ENCODE peak calls at places on chromosomes 4 and X, in nine cellular contexts. P, Y, D, H, N, E, V, X and F are unnamed samples.

GRCh38 chr4:99998062-99998880 is 48.2 kb upstream of the H2AZ1 start:
- DNase-seq in P (peak), H (peak), X (peak), Y (peak), D (no peak), E (peak), N (peak), V (peak), F (peak)

GRCh38 chrX:1316527-1316926 is 20.1 kb upstream of the IL3RA start:
- DNase-seq in E (no peak), V (no peak), X (no peak), N (no peak), Y (no peak), P (no peak), H (no peak), D (no peak), F (no peak)

GRCh38 chr4:14317351-14317750 is 684.9 kb upstream of the CPEB2 start:
- DNase-seq in H (no peak), Y (no peak), N (no peak), V (no peak), D (no peak), E (no peak), X (no peak), P (no peak), F (no peak)

GRCh38 chr4:1337376-1337831 is 9.6 kb upstream of the UVSSA start:
- DNase-seq in Y (peak), H (peak), N (no peak), D (no peak), X (no peak), P (peak), E (no peak), V (peak), F (peak)

GRCh38 chrX:56554870-56555269 is 8.6 kb upstream of the UBQLN2 start:
- DNase-seq in Y (no peak), E (no peak), D (no peak), P (peak), H (no peak), X (no peak), N (no peak), V (no peak), F (no peak)

GRCh38 chr4:84792366-84793301 is 173.9 kb downstream of the WDFY3 start:
- DNase-seq in E (no peak), H (peak), X (no peak), V (peak), Y (no peak), N (no peak), P (no peak), D (no peak), F (no peak)

GRCh38 chrX:129773649-129774458 is 5.9 kb upstream of the SASH3 start:
- DNase-seq in X (no peak), H (no peak), V (no peak), P (peak), D (no peak), N (no peak), Y (no peak), E (no peak), F (no peak)

GRCh38 chr4:54400188-54400587 is 171.1 kb downstream of the PDGFRA start:
- DNase-seq in X (no peak), P (no peak), Y (no peak), H (no peak), E (no peak), N (no peak), V (no peak), D (no peak), F (no peak)

GRCh38 chr4:153112071-153112460 is 92.2 kb upstream of the TRIM2 start:
- DNase-seq in H (no peak), N (no peak), D (no peak), Y (no peak), V (no peak), E (no peak), X (no peak), P (no peak), F (no peak)

GRCh38 chrX:72572248-72573157 is at the start of gene HDAC8:
- DNase-seq in V (peak), N (peak), P (peak), E (peak), Y (peak), X (peak), D (no peak), H (peak), F (peak)

GRCh38 chr4:185500035-185500434 is 28.5 kb upstream of the CCDC110 start:
- DNase-seq in V (no peak), E (no peak), H (no peak), X (no peak), D (no peak), N (no peak), Y (no peak), P (peak), F (no peak)

GRCh38 chrX:125205918-125206665 is 113.6 kb upstream of the TEX13C start:
- DNase-seq in X (peak), N (no peak), H (peak), D (no peak), E (no peak), V (no peak), Y (peak), P (no peak), F (no peak)
- H3K4me3 ChIP-seq in X (peak), N (no peak), H (peak), D (peak), E (no peak), V (no peak), Y (peak), P (no peak), F (no peak)

GRCh38 chr4:148060264-148061138 is 328.6 kb downstream of the ARHGAP10 start:
- DNase-seq in Y (no peak), P (no peak), E (no peak), H (no peak), D (no peak), V (no peak), N (no peak), X (no peak), F (peak)
- H3K4me2 ChIP-seq in Y (no peak), P (no peak), E (no peak), H (no peak), D (peak), V (no peak), N (no peak), X (peak), F (no peak)

GRCh38 chr4:7808752-7809151 is 130.9 kb downstream of the AFAP1 start:
- DNase-seq in N (peak), X (no peak), D (peak), E (peak), H (peak), Y (peak), P (no peak), V (peak), F (peak)
- H2AFZ ChIP-seq in N (no peak), X (no peak), D (no peak), E (no peak), H (no peak), Y (no peak), P (no peak), V (no peak), F (no peak)

GRCh38 chr4:87103691-87104187 is 116.7 kb downstream of the KLHL8 start:
- DNase-seq in P (no peak), D (peak), V (peak), H (peak), N (peak), Y (peak), X (no peak), E (peak), F (peak)
- H3K4me3 ChIP-seq in P (no peak), D (no peak), V (no peak), H (peak), N (peak), Y (peak), X (no peak), E (no peak), F (no peak)

DNA sequence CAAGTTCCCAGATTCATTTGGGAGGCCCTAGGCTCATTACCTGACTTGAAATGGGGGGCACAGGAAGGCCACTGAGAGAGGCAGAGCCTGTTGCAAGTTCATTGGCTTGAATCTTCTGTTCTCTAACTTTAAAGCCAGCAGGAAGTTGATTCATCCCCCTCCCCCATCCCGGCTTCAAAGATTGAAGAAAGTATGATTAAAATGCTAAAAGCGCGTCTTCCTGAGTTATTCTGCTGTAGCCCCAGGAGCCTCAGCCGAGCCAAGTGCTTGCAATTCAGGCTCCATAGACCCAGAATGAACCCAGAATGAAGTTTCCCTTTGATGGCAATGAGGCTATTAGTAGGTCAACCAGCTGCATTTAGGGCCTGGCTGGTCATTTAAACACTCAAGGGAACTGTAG is 14.7 kb downstream of the CHST7 start:
- DNase-seq in E (peak), V (peak), N (peak), X (peak), Y (peak), D (no peak), P (no peak), H (peak), F (no peak)
- H3K4me2 ChIP-seq in E (peak), V (peak), N (peak), X (peak), Y (peak), D (peak), P (no peak), H (peak), F (peak)

DNA sequence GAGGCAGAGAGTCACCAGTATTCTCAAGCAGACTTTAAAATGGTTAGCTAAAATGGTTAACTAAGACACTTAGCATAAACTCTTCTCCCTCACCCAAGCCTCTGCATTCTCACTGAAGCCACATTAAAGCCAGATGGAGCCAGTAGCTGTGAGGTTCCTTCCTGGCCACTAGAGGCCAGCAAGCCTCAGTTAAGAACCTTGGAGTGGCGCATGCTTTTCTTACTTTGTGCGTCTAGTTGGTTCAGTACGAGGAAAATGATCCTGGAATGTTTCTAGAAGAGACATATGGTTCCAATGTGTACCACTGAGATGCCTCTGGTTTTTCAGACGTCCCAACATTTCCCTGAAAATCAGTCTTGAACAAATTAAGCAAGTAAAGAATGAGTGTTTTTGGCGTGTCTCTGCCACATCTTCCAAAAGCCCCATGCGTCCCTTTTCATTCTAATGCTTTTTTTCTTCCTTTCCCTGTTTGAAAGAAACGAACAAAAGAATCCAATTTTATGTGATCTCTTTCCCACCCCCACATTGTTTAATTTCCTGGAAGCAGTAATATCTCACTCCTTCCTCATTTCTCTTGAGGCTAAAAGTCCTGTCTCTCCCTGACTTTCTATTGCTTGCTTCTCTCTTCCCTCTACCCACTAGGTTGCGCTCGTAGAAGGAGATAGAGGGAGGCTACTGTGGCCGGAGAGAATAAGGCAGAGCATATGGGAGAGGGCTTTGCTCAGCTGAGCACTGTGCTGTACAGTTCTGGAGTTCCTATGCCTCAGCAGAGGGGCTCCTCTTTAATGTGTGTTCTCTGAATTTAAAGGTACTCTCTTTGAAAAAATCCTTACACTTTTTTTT is 82.9 kb upstream of the TAB3 start:
- DNase-seq in Y (peak), D (no peak), P (peak), E (peak), H (peak), V (peak), X (peak), N (peak), F (peak)
- H2AFZ ChIP-seq in Y (peak), D (no peak), P (peak), E (peak), H (peak), V (no peak), X (peak), N (peak), F (peak)

DNA sequence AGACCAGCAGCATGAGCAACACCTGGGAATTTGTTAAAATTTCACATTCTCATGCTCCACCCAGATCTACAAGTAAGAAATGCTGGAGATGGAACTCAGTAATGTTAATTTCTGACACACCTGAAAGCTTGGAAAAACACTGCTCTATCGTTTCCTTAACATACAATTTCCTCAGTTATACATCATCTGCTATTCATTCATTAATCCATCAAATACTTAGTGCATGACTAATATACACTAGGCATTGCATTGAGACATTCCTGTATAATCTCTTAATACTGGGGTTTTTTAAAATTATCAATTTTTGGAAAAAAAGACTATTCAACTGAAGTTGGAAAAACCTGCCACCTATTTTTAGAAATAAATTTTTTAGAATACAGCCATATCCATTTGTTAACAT is 106.1 kb downstream of the CHM start:
- DNase-seq in P (no peak), X (no peak), V (no peak), N (no peak), D (no peak), E (no peak), H (no peak), Y (no peak), F (no peak)
- H3K4me3 ChIP-seq in P (no peak), X (no peak), V (no peak), N (no peak), D (no peak), E (no peak), H (no peak), Y (no peak), F (no peak)

DNA sequence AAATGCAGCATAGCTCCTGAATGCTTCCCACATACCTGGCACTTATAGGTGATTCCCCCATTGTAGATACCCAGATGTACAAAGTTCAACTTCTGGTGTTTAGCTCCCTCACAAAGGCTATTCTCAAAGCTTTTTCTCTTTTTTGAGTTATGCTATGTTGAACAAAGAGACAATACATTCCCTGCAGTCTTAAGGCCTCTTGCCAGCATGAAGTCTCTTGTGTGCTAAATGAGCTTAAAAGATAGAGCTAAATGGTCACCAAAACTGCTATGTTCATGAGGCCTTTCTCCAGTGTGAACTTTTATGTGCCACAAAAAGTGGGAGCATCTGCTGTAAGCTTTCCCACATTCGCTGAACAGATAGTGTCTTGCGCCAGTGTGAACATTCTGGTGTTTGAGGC is 111.2 kb upstream of the TMEM47 start:
- DNase-seq in H (no peak), P (no peak), V (no peak), E (no peak), Y (no peak), N (no peak), X (no peak), D (no peak), F (no peak)
- H3K4me2 ChIP-seq in H (no peak), P (no peak), V (no peak), E (no peak), Y (no peak), N (no peak), X (no peak), D (no peak), F (no peak)

GRCh38 chrX:13090261-13091110 is 46.1 kb upstream of the FAM9C start:
- DNase-seq in N (peak), E (no peak), D (no peak), P (peak), H (no peak), X (no peak), Y (no peak), V (peak), F (no peak)

GRCh38 chrX:13091111-13091765 is 46.8 kb upstream of the FAM9C start:
- DNase-seq in Y (no peak), H (no peak), E (no peak), P (no peak), X (no peak), D (no peak), V (no peak), N (no peak), F (no peak)

GRCh38 chrX:13094374-13094773 is 50.0 kb upstream of the FAM9C start:
- DNase-seq in N (peak), X (no peak), E (no peak), P (no peak), Y (no peak), H (no peak), D (no peak), V (no peak), F (no peak)

GRCh38 chrX:13093489-13094140 is 49.2 kb upstream of the FAM9C start:
- DNase-seq in N (peak), D (no peak), E (no peak), H (no peak), Y (no peak), X (no peak), V (no peak), P (no peak), F (no peak)

DNA sequence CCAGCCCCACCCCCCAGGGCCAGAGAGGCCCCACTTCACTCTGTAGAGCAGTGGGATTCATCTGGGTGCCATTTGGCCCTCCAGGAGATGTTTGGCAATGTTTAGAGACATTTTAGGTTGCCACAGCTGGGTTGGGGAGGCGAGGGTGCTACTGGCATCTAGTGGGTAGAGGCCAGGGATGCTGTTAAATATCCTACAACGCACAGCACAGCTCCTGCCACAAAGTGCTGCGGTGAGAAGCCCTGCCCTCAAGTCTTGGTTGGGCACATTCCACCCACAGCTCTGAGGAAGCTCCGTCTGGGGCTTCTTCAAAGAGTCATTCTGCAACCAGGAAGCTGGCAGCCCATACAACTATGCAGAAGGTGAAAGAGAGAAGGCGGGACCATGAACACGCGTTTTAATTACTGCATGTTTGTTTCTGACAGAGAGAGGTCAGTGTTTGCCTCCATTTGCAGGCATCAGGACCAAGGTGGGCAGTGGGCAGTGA is 48.1 kb upstream of the FAM9C start:
- DNase-seq in H (no peak), D (no peak), V (no peak), N (no peak), Y (no peak), X (no peak), P (no peak), E (no peak), F (no peak)
- H2AFZ ChIP-seq in H (no peak), D (no peak), V (no peak), N (no peak), Y (no peak), X (no peak), P (no peak), E (no peak), F (no peak)

DNA sequence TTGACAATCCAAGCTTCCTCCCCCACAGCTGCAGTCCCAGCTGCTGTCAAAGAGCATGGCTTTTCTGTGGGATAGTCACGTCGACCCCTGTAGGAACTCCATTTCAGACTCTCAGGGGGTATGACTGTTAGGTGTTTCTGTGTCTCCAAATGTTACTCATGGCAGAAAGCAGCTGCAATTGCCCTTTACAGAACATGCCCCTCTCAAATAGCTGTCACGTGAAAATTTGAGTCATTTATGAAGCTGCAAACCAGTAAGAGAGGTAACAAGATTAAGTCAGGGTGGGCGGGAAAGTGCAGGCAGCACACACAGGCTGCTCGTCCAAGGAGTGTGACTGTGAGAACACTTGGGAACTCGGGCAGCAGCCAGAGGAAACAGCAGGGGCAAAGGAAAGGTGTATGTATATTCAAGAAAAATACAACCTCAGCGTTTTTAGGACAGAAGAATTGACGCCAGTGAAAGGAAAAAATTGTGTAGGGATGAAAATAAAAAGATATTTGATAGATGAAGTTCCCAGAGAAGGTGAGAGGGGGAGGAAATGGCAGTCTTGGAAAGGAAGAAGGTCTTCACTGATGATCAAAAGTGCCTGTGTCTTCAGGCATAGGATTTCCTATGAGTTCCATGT is 66.5 kb upstream of the TMEM184C start:
- DNase-seq in X (no peak), N (peak), V (peak), D (no peak), Y (no peak), E (peak), H (peak), P (no peak), F (peak)
- H3K4me3 ChIP-seq in X (no peak), N (no peak), V (peak), D (no peak), Y (no peak), E (no peak), H (peak), P (no peak), F (no peak)